ENCODE peak calls at places on chromosomes 1 and 21, in seven cellular contexts. B is neuronal stem cell, E is mesendoderm, P is H1, Q is H9, V is IMR-90, G is trophoblast cell. J is an unnamed sample.

GRCh38 chr1:172544481-172545104 is 11.6 kb downstream of the SUCO start:
- DNase-seq in G (peak; percentile 9), Q (no peak), B (no peak), V (no peak), P (no peak), E (peak; percentile 93), J (no peak)

GRCh38 chr1:93579891-93580290 is 101.7 kb downstream of the BCAR3 start:
- DNase-seq in E (peak; percentile 45), G (peak; percentile 98), B (no peak), P (no peak), Q (no peak), V (peak; percentile 97), J (peak; percentile 90)

GRCh38 chr1:150151291-150152181 is 1.8 kb downstream of the PLEKHO1 start:
- DNase-seq in Q (no peak), G (no peak), P (no peak), V (no peak), B (no peak), E (no peak), J (peak; percentile 51)

GRCh38 chr1:178537445-178538090 is 24.7 kb downstream of the TEX35 start:
- DNase-seq in Q (no peak), V (no peak), B (no peak), E (no peak), G (peak; percentile 68), P (no peak), J (no peak)

GRCh38 chr1:195335541-195335940 is 1272.7 kb downstream of the KCNT2 start:
- DNase-seq in E (peak; percentile 4), B (no peak), Q (no peak), G (peak; percentile 81), P (no peak), V (peak; percentile 24), J (no peak)

GRCh38 chr21:41606706-41607105 is 98.7 kb upstream of the TMPRSS2 start:
- DNase-seq in B (no peak), G (no peak), E (no peak), V (no peak), Q (no peak), P (no peak), J (no peak)

GRCh38 chr21:46054031-46054430 is 43.9 kb upstream of the COL6A2 start:
- DNase-seq in V (no peak), B (no peak), Q (no peak), G (no peak), E (no peak), P (no peak), J (no peak)

GRCh38 chr1:242629396-242629795 is 104.9 kb upstream of the PLD5 start:
- DNase-seq in P (no peak), V (no peak), B (no peak), E (no peak), G (no peak), Q (no peak), J (no peak)

GRCh38 chr1:6497215-6497866 is 5.9 kb upstream of the PLEKHG5 start:
- DNase-seq in V (no peak), P (no peak), B (peak; percentile 71), G (peak; percentile 75), Q (peak; percentile 71), E (peak; percentile 70), J (peak; percentile 52)

GRCh38 chr1:203168256-203168786 is 7.3 kb downstream of the MYBPH start:
- DNase-seq in G (no peak), V (no peak), B (no peak), E (no peak), Q (no peak), P (no peak), J (no peak)

GRCh38 chr1:201791051-201791774 is 37.7 kb upstream of the IPO9 start:
- DNase-seq in G (no peak), P (no peak), E (no peak), Q (no peak), B (no peak), V (peak; percentile 28), J (peak; percentile 77)

GRCh38 chr1:198079432-198079951 is 77.3 kb upstream of the NEK7 start:
- DNase-seq in B (no peak), Q (no peak), E (no peak), P (no peak), V (no peak), G (no peak), J (no peak)

GRCh38 chr1:210437781-210438180 is 109.1 kb downstream of the HHAT start:
- DNase-seq in B (no peak), G (peak; percentile 19), V (peak; percentile 19), P (no peak), E (no peak), Q (no peak), J (peak; percentile 6)

GRCh38 chr1:25569599-25570458 is 26.4 kb downstream of the LDLRAP1 start:
- DNase-seq in Q (no peak), V (no peak), P (no peak), E (no peak), G (no peak), B (no peak), J (no peak)

GRCh38 chr1:170536924-170537551 is 5.1 kb downstream of the GORAB start:
- DNase-seq in E (no peak), B (no peak), P (no peak), V (no peak), Q (no peak), G (no peak), J (peak; percentile 17)

GRCh38 chr1:203099760-203100159 is 13.9 kb upstream of the MYOG start:
- DNase-seq in P (no peak), B (no peak), E (no peak), G (peak; percentile 88), Q (no peak), V (no peak), J (no peak)

GRCh38 chr1:102861247-102861646 is 247.1 kb downstream of the COL11A1 start:
- DNase-seq in B (no peak), P (no peak), Q (no peak), E (no peak), V (peak; percentile 43), G (no peak), J (peak; percentile 14)

DNA sequence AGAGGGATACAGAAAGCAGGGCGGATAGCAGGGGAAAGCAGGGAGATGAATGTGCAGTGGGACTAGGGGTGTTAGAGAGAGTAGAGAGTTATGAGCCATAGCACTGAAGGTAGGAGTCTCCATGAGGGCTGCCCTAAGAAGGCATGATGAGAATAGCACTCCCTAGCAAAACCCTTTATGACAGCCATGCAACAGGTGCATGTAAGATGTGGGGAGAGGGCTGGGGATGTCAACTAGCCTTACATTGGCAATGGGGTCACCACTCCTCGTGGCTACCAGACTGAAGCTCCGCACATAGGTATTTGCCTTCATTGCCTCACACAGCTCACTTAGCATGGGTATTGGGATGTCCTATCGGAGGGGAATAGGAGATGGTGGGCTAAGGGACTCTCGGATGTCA is 4.6 kb downstream of the TMOD4 start:
- DNase-seq in E (no peak), V (no peak), Q (no peak), B (no peak), G (no peak), P (no peak), J (no peak)
- H3K27ac ChIP-seq in E (no peak overlapping the region), V (no peak overlapping the region), Q (no peak overlapping the region), B (no peak overlapping the region), G (no peak overlapping the region), P (no peak overlapping the region), J (no peak overlapping the region)

GRCh38 chr1:156390409-156391144 is 21.6 kb downstream of the RHBG start:
- DNase-seq in B (no peak), Q (no peak), G (no peak), V (no peak), E (no peak), P (no peak), J (no peak)

GRCh38 chr1:156386949-156387898 is 18.2 kb downstream of the RHBG start:
- DNase-seq in P (no peak), E (no peak), G (no peak), V (no peak), B (no peak), Q (no peak), J (no peak)

GRCh38 chr1:156387899-156388813 is 19.1 kb downstream of the RHBG start:
- DNase-seq in Q (peak; percentile 66), G (peak; percentile 66), V (no peak), E (peak; percentile 65), P (no peak), B (no peak), J (no peak)

GRCh38 chr1:156389311-156389710 is 20.3 kb downstream of the RHBG start:
- DNase-seq in P (no peak), V (no peak), G (no peak), Q (no peak), B (no peak), E (no peak), J (no peak)

GRCh38 chr1:156388814-156389137 is 19.8 kb downstream of the RHBG start:
- DNase-seq in P (no peak), E (no peak), B (no peak), Q (no peak), G (no peak), V (no peak), J (no peak)
- H4K8ac ChIP-seq in P (no peak overlapping the region), E (no peak overlapping the region), B (no peak overlapping the region), Q (no peak overlapping the region), G (peak overlapping the region; percentile 82), V (no peak overlapping the region), J (no peak overlapping the region)

GRCh38 chr1:91790296-91790851 is 95.6 kb downstream of the TGFBR3 start:
- DNase-seq in P (no peak), Q (no peak), G (no peak), B (no peak), V (peak; percentile 29), E (no peak), J (peak; percentile 65)

GRCh38 chr1:91792393-91793032 is 93.4 kb downstream of the TGFBR3 start:
- DNase-seq in E (peak; percentile 58), Q (no peak), P (no peak), V (no peak), B (no peak), G (peak; percentile 49), J (peak; percentile 45)

GRCh38 chr1:91789273-91789997 is 96.5 kb downstream of the TGFBR3 start:
- DNase-seq in E (no peak), V (no peak), G (no peak), P (no peak), B (no peak), Q (no peak), J (no peak)

GRCh38 chr1:91791691-91792392 is 94.1 kb downstream of the TGFBR3 start:
- DNase-seq in Q (no peak), V (no peak), P (no peak), E (no peak), B (no peak), G (no peak), J (no peak)

GRCh38 chr1:91791103-91791502 is 94.8 kb downstream of the TGFBR3 start:
- DNase-seq in G (no peak), E (peak; percentile 77), B (peak; percentile 54), Q (no peak), V (no peak), P (no peak), J (no peak)
- H3K27ac ChIP-seq in G (no peak overlapping the region), E (no peak overlapping the region), B (no peak overlapping the region), Q (no peak overlapping the region), V (no peak overlapping the region), P (no peak overlapping the region), J (no peak overlapping the region)

DNA sequence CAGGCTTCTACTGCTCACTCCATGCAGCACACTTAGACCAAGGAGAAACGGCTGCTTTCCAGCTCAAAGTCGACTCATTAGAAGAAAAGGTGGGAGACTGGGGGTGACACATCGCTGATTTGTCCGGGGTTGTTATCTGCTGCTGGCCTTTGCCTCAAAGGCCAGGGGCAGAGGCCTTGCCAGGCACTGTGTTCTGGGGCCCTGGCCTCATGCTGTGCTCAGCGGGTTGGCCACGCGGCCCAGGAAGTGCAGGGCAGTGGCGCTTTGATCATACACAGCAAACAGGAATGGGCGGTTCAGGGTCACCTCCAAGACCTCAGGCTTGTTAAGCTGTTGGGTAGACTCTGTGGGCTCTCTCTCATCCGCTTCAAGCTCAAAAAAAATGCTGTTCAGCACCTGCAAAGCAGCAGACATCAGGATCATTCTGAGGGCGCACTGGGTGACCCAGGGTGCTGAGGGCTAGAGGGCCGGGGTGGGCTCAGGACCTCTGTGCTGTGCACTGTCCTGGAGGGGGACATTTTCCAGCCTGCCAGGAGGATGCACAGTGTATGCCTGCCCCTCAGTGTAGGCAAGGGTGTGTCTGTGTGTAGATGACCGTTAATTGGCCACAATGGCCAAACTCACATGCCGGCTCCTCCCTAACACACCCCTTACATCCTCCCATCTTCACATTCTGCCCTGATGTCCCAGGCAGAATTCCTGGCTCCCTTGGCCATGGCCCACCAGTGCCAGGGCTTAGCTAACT is 10.8 kb downstream of the AGT start:
- DNase-seq in Q (no peak), V (no peak), G (no peak), P (no peak), B (no peak), E (no peak), J (no peak)
- H4K8ac ChIP-seq in Q (no peak overlapping the region), V (no peak overlapping the region), G (no peak overlapping the region), P (peak overlapping the region; percentile 29), B (no peak overlapping the region), E (no peak overlapping the region), J (no peak overlapping the region)

J was measured in mesenchymal stem cell.